ENCODE peak calls at places on chromosome 2, in five cellular contexts. X is H9, R is neuronal stem cell, L is mesenchymal stem cell, S is H1. G is an unnamed sample.

GRCh38 chr2:167345559-167345958 is 457.3 kb downstream of the XIRP2 start:
- DNase-seq in X (no peak), R (no peak), L (no peak), S (no peak), G (no peak)

GRCh38 chr2:7281802-7282201 is 364.6 kb downstream of the RNF144A start:
- DNase-seq in X (no peak), R (no peak), L (no peak), S (no peak), G (no peak)

GRCh38 chr2:104052341-104052740 is 801.6 kb upstream of the POU3F3 start:
- DNase-seq in X (no peak), R (peak; percentile 79), L (no peak), S (no peak), G (no peak)

GRCh38 chr2:240436626-240437180 is 1.2 kb downstream of the GPC1 start:
- DNase-seq in X (no peak), R (no peak), L (peak; percentile 33), S (peak; percentile 66), G (peak; percentile 43)

GRCh38 chr2:223536546-223536945 is 65.6 kb downstream of the SCG2 start:
- DNase-seq in X (no peak), R (no peak), L (peak; percentile 80), S (no peak), G (no peak)

GRCh38 chr2:64213607-64214275 is 69.5 kb upstream of the PELI1 start:
- DNase-seq in X (no peak), R (no peak), L (no peak), S (no peak), G (no peak)

GRCh38 chr2:241703128-241703604 is 1.3 kb downstream of the ING5 start:
- DNase-seq in X (no peak), R (no peak), L (no peak), S (no peak), G (no peak)

GRCh38 chr2:240992572-240993291 is 5.7 kb upstream of the SNED1 start:
- DNase-seq in X (peak; percentile 20), R (no peak), L (no peak), S (peak; percentile 40), G (no peak)

GRCh38 chr2:236815746-236816145 is 246.1 kb downstream of the ACKR3 start:
- DNase-seq in X (no peak), R (no peak), L (no peak), S (no peak), G (no peak)

GRCh38 chr2:128196026-128196822 is 105.2 kb downstream of the UGGT1 start:
- DNase-seq in X (peak; percentile 40), R (no peak), L (peak; percentile 71), S (peak; percentile 52), G (peak; percentile 81)

GRCh38 chr2:18483896-18484295 is 76.6 kb downstream of the RDH14 start:
- DNase-seq in X (no peak), R (no peak), L (no peak), S (no peak), G (peak; percentile 34)

GRCh38 chr2:196696423-196697073 is 57.0 kb downstream of the CCDC150 start:
- DNase-seq in X (no peak), R (no peak), L (peak; percentile 74), S (no peak), G (peak; percentile 84)

GRCh38 chr2:120349125-120349921 is 3.4 kb downstream of the INHBB start:
- DNase-seq in X (no peak), R (no peak), L (no peak), S (no peak), G (no peak)

GRCh38 chr2:134160793-134161504 is 92.9 kb upstream of the MGAT5 start:
- DNase-seq in X (no peak), R (no peak), L (no peak), S (no peak), G (peak; percentile 40)

GRCh38 chr2:168097431-168097830 is 150.0 kb downstream of the STK39 start:
- DNase-seq in X (no peak), R (no peak), L (no peak), S (no peak), G (no peak)

GRCh38 chr2:11179899-11180298 is 24.6 kb downstream of the SLC66A3 start:
- DNase-seq in X (no peak), R (no peak), L (no peak), S (no peak), G (peak; percentile 48)

GRCh38 chr2:227816507-227817274 is 3.0 kb downstream of the CCL20 start:
- DNase-seq in X (no peak), R (no peak), L (peak; percentile 18), S (no peak), G (peak; percentile 27)

GRCh38 chr2:61210332-61210981 is 48.5 kb downstream of the C2orf74 start:
- DNase-seq in X (no peak), R (no peak), L (peak; percentile 70), S (no peak), G (peak; percentile 87)

GRCh38 chr2:240111253-240111652 is 24.9 kb downstream of the COPS9 start:
- DNase-seq in X (no peak), R (no peak), L (no peak), S (no peak), G (peak; percentile 0)

GRCh38 chr2:10333247-10333613 is 30.5 kb downstream of the HPCAL1 start:
- DNase-seq in X (no peak), R (no peak), L (no peak), S (no peak), G (no peak)

GRCh38 chr2:239443666-239444567 is 43.1 kb upstream of the HDAC4 start:
- DNase-seq in X (no peak), R (no peak), L (no peak), S (no peak), G (peak; percentile 2)

GRCh38 chr2:71788186-71788525 is 334.8 kb downstream of the DYSF start:
- DNase-seq in X (no peak), R (no peak), L (no peak), S (no peak), G (no peak)

GRCh38 chr2:55056024-55056521 is 5.8 kb upstream of the RTN4 start:
- DNase-seq in X (no peak), R (no peak), L (peak; percentile 76), S (no peak), G (peak; percentile 47)

GRCh38 chr2:180823546-180824141 is 156.8 kb upstream of the UBE2E3 start:
- DNase-seq in X (no peak), R (no peak), L (peak; percentile 28), S (no peak), G (peak; percentile 57)

GRCh38 chr2:39671606-39672005 is 5.9 kb downstream of the TMEM178A start:
- DNase-seq in X (no peak), R (no peak), L (no peak), S (no peak), G (no peak)

GRCh38 chr2:165839610-165840009 is 45.6 kb upstream of the GALNT3 start:
- DNase-seq in X (no peak), R (no peak), L (peak; percentile 8), S (no peak), G (peak; percentile 81)

GRCh38 chr2:9771481-9772017 is 71.7 kb upstream of the TAF1B start:
- DNase-seq in X (no peak), R (no peak), L (peak; percentile 57), S (no peak), G (peak; percentile 80)

GRCh38 chr2:47038656-47039501 is 116.2 kb downstream of the STPG4 start:
- DNase-seq in X (no peak), R (no peak), L (peak; percentile 38), S (no peak), G (no peak)

GRCh38 chr2:20501974-20502373 is 55.1 kb downstream of the RHOB start:
- DNase-seq in X (no peak), R (no peak), L (peak; percentile 95), S (no peak), G (peak; percentile 100)

GRCh38 chr2:189407944-189408209 is 33.4 kb upstream of the WDR75 start:
- DNase-seq in X (no peak), R (no peak), L (no peak), S (no peak), G (no peak)
- H2BK15ac ChIP-seq in X (no peak overlapping the region), R (no peak overlapping the region), L (no peak overlapping the region), S (no peak overlapping the region), G (peak overlapping the region; percentile 72)

DNA sequence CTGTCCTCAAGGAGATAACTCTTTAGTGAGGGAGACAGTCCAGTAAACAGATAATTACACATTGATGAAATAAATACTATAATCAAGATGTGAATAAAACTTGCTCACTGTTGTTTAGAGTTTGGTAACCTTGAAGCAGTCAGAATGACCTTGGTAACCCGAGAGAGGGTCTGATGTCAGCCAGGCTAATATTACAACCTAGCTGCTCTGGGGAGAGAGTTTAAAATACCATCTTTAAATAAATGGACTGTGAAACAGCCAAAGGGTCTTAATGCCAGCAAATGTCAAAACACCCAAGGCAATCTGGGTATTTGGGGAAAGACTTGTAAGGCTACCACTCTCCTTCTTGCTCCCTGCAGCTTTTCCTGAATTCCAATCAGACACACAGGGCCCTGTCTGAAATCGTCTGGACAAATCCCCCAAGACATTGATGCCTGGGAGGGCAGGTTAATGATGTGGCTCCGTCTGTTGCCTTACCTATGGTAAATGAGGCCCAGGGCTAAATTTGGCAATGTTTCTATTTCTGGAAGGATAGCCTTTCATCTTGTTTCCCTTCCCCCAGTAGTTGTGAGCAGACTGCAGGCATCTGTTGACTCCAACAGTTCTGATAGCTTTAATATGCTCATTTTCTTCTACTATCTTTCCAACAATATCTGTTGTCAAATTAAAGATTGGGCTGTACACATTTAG is 42.9 kb upstream of the ITGB6 start:
- DNase-seq in X (no peak), R (no peak), L (no peak), S (no peak), G (no peak)
- H4K91ac ChIP-seq in X (no peak overlapping the region), R (no peak overlapping the region), L (no peak overlapping the region), S (no peak overlapping the region), G (no peak overlapping the region)

GRCh38 chr2:24972315-24972958 is 682 bp upstream of the DNAJC27 start:
- DNase-seq in X (no peak), R (peak; percentile 17), L (peak; percentile 59), S (no peak), G (no peak)

GRCh38 chr2:24969784-24970183 is 2.0 kb downstream of the DNAJC27 start:
- DNase-seq in X (no peak), R (no peak), L (peak; percentile 21), S (no peak), G (peak; percentile 51)

GRCh38 chr2:24970483-24971299 is 1.1 kb downstream of the DNAJC27 start:
- DNase-seq in X (no peak), R (no peak), L (peak; percentile 61), S (no peak), G (peak; percentile 30)

GRCh38 chr2:24971300-24971549 is 530 bp downstream of the DNAJC27 start:
- DNase-seq in X (peak; percentile 30), R (no peak), L (no peak), S (no peak), G (no peak)

DNA sequence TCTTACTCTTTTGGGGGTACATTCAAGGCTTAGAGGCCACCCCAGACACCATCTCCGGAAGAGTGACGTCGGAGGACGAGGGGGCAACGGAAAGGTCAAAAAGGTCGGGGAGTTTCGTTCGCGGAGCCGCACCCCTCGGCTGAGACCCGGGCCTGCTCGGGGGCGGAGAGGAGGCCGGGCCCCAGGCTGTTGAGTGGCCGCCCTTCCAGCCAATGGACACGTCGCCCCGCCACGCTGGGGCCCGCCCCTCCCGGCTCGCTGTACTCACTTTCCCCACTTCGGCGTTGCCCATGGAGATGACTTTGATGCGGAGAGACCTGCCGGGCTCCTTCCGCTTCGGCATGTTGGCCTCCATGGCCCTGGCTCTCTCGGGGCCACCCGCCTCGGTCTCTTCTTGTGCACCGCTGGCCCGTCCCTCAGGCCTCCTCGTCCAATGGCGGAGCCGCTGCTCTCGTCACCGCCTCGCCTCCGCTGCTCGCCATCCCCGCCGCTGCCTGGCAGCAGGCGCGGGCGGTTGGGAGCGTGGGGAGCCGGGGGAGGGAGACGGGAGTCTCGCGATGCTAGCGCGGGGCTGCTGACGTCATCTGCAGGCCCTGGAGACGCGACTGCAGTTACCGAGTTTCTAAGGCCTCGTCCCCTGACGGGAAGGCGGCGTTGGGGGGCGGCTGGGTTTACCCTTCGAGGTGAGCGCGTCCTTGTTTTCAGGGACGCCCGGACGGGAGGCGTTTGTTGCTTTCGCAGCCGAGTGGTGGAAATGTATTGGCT is at the start of gene DNAJC27:
- DNase-seq in X (peak; percentile 98), R (peak; percentile 97), L (peak; percentile 98), S (peak; percentile 99), G (peak; percentile 98)
- H2BK5ac ChIP-seq in X (no peak within 1 kb of the TSS), R (peak within 1 kb of the TSS; percentile 96), L (peak within 1 kb of the TSS; percentile 90), S (peak within 1 kb of the TSS; percentile 99), G (peak within 1 kb of the TSS; percentile 94)

GRCh38 chr2:144519934-144520717 is at the start of gene ZEB2:
- DNase-seq in X (peak; percentile 45), R (peak; percentile 73), L (peak; percentile 95), S (peak; percentile 56), G (peak; percentile 84)
- H2BK15ac ChIP-seq in X (no peak within 1 kb of the TSS), R (no peak within 1 kb of the TSS), L (no peak within 1 kb of the TSS), S (no peak within 1 kb of the TSS), G (peak within 1 kb of the TSS; percentile 23)

G was measured in IMR-90.